ENCODE peak calls at places on chromosomes 3 and 15, in seven cellular contexts. One of them, this sample, is unnamed.

GRCh38 chr3:169812124-169812843 is 386 bp upstream of the LRRIQ4 start:
- DNase-seq in GM23338: peak
- DNase-seq in psoas muscle: peak
- DNase-seq in neural progenitor cell: peak
- DNase-seq in IMR-90: peak
- DNase-seq in stomach: peak
- DNase-seq in dorsolateral prefrontal cortex: peak
- DNase-seq in this sample: peak

GRCh38 chr3:34856577-34856976 is 782.7 kb upstream of the ARPP21 start:
- DNase-seq in neural progenitor cell: no peak
- DNase-seq in GM23338: no peak
- DNase-seq in IMR-90: no peak
- DNase-seq in dorsolateral prefrontal cortex: no peak
- DNase-seq in psoas muscle: no peak
- DNase-seq in stomach: no peak
- DNase-seq in this sample: no peak

GRCh38 chr3:41356775-41357174 is 157.5 kb downstream of the CTNNB1 start:
- DNase-seq in dorsolateral prefrontal cortex: no peak
- DNase-seq in neural progenitor cell: no peak
- DNase-seq in stomach: no peak
- DNase-seq in IMR-90: no peak
- DNase-seq in GM23338: no peak
- DNase-seq in psoas muscle: no peak
- DNase-seq in this sample: no peak

GRCh38 chr3:146561879-146562278 is 17.5 kb upstream of the PLSCR1 start:
- DNase-seq in GM23338: no peak
- DNase-seq in IMR-90: no peak
- DNase-seq in psoas muscle: no peak
- DNase-seq in dorsolateral prefrontal cortex: no peak
- DNase-seq in stomach: no peak
- DNase-seq in neural progenitor cell: no peak
- DNase-seq in this sample: no peak

GRCh38 chr3:170487091-170487490 is 68.4 kb downstream of the CLDN11 start:
- DNase-seq in GM23338: no peak
- DNase-seq in IMR-90: no peak
- DNase-seq in psoas muscle: no peak
- DNase-seq in dorsolateral prefrontal cortex: no peak
- DNase-seq in neural progenitor cell: no peak
- DNase-seq in stomach: no peak
- DNase-seq in this sample: no peak

GRCh38 chr3:197746801-197747237 is 2.9 kb upstream of the FYTTD1 start:
- DNase-seq in psoas muscle: no peak
- DNase-seq in GM23338: peak
- DNase-seq in dorsolateral prefrontal cortex: no peak
- DNase-seq in neural progenitor cell: no peak
- DNase-seq in stomach: no peak
- DNase-seq in IMR-90: no peak
- DNase-seq in this sample: no peak

GRCh38 chr3:136543385-136543784 is 208.8 kb downstream of the STAG1 start:
- DNase-seq in neural progenitor cell: no peak
- DNase-seq in psoas muscle: no peak
- DNase-seq in dorsolateral prefrontal cortex: no peak
- DNase-seq in stomach: no peak
- DNase-seq in IMR-90: peak
- DNase-seq in GM23338: no peak
- DNase-seq in this sample: no peak

GRCh38 chr3:110069641-110070538 is 732.5 kb upstream of the DPPA4 start:
- DNase-seq in IMR-90: peak
- DNase-seq in neural progenitor cell: no peak
- DNase-seq in GM23338: no peak
- DNase-seq in stomach: no peak
- DNase-seq in dorsolateral prefrontal cortex: no peak
- DNase-seq in psoas muscle: no peak
- DNase-seq in this sample: no peak

GRCh38 chr3:43968465-43968864 is 273.2 kb upstream of the TOPAZ1 start:
- DNase-seq in neural progenitor cell: no peak
- DNase-seq in stomach: no peak
- DNase-seq in psoas muscle: no peak
- DNase-seq in GM23338: peak
- DNase-seq in IMR-90: no peak
- DNase-seq in dorsolateral prefrontal cortex: no peak
- DNase-seq in this sample: no peak

GRCh38 chr3:143644370-143645089 is 203.7 kb downstream of the SLC9A9 start:
- DNase-seq in dorsolateral prefrontal cortex: peak
- DNase-seq in neural progenitor cell: peak
- DNase-seq in IMR-90: peak
- DNase-seq in GM23338: peak
- DNase-seq in psoas muscle: no peak
- DNase-seq in stomach: peak
- DNase-seq in this sample: no peak

GRCh38 chr3:72214065-72215048 is 429.4 kb upstream of the PROK2 start:
- DNase-seq in GM23338: no peak
- DNase-seq in psoas muscle: no peak
- DNase-seq in neural progenitor cell: no peak
- DNase-seq in IMR-90: no peak
- DNase-seq in stomach: no peak
- DNase-seq in dorsolateral prefrontal cortex: no peak
- DNase-seq in this sample: no peak

GRCh38 chr3:42505203-42505848 is 2.9 kb downstream of the VIPR1 start:
- DNase-seq in psoas muscle: no peak
- DNase-seq in neural progenitor cell: no peak
- DNase-seq in dorsolateral prefrontal cortex: no peak
- DNase-seq in IMR-90: no peak
- DNase-seq in stomach: peak
- DNase-seq in GM23338: no peak
- DNase-seq in this sample: peak

GRCh38 chr15:47959617-47960398 is 161.0 kb upstream of the SLC24A5 start:
- DNase-seq in IMR-90: no peak
- DNase-seq in neural progenitor cell: no peak
- DNase-seq in psoas muscle: no peak
- DNase-seq in GM23338: no peak
- DNase-seq in stomach: no peak
- DNase-seq in dorsolateral prefrontal cortex: no peak
- DNase-seq in this sample: no peak

GRCh38 chr15:40290540-40291087 is 7.8 kb upstream of the ANKRD63 start:
- DNase-seq in neural progenitor cell: no peak
- DNase-seq in IMR-90: no peak
- DNase-seq in dorsolateral prefrontal cortex: no peak
- DNase-seq in stomach: no peak
- DNase-seq in psoas muscle: no peak
- DNase-seq in GM23338: peak
- DNase-seq in this sample: no peak

GRCh38 chr3:29686889-29687592 is 406.2 kb downstream of the RBMS3 start:
- DNase-seq in psoas muscle: no peak
- DNase-seq in dorsolateral prefrontal cortex: no peak
- DNase-seq in GM23338: no peak
- DNase-seq in neural progenitor cell: no peak
- DNase-seq in IMR-90: peak
- DNase-seq in stomach: no peak
- DNase-seq in this sample: no peak

GRCh38 chr3:194150252-194150934 is 14.4 kb downstream of the HES1 start:
- DNase-seq in psoas muscle: no peak
- DNase-seq in neural progenitor cell: no peak
- DNase-seq in stomach: no peak
- DNase-seq in dorsolateral prefrontal cortex: no peak
- DNase-seq in IMR-90: no peak
- DNase-seq in GM23338: no peak
- DNase-seq in this sample: no peak

GRCh38 chr3:47250309-47251060 is 32.1 kb downstream of the KIF9 start:
- DNase-seq in neural progenitor cell: peak
- DNase-seq in GM23338: peak
- DNase-seq in dorsolateral prefrontal cortex: peak
- DNase-seq in psoas muscle: peak
- DNase-seq in IMR-90: peak
- DNase-seq in stomach: peak
- DNase-seq in this sample: no peak

GRCh38 chr3:172161390-172161789 is 122.0 kb downstream of the FNDC3B start:
- DNase-seq in stomach: no peak
- DNase-seq in psoas muscle: no peak
- DNase-seq in neural progenitor cell: no peak
- DNase-seq in GM23338: no peak
- DNase-seq in IMR-90: no peak
- DNase-seq in dorsolateral prefrontal cortex: no peak
- DNase-seq in this sample: no peak

GRCh38 chr15:101318810-101319200 is 23.8 kb upstream of the SNRPA1 start:
- DNase-seq in stomach: no peak
- DNase-seq in neural progenitor cell: peak
- DNase-seq in psoas muscle: no peak
- DNase-seq in GM23338: peak
- DNase-seq in dorsolateral prefrontal cortex: no peak
- DNase-seq in IMR-90: no peak
- DNase-seq in this sample: no peak

GRCh38 chr3:134214239-134214638 is 36.4 kb downstream of the RYK start:
- DNase-seq in dorsolateral prefrontal cortex: no peak
- DNase-seq in neural progenitor cell: no peak
- DNase-seq in psoas muscle: no peak
- DNase-seq in GM23338: no peak
- DNase-seq in IMR-90: no peak
- DNase-seq in stomach: no peak
- DNase-seq in this sample: no peak

GRCh38 chr3:128366652-128367051 is 100.0 kb downstream of the DNAJB8 start:
- DNase-seq in dorsolateral prefrontal cortex: no peak
- DNase-seq in psoas muscle: no peak
- DNase-seq in GM23338: no peak
- DNase-seq in IMR-90: no peak
- DNase-seq in stomach: no peak
- DNase-seq in neural progenitor cell: no peak
- DNase-seq in this sample: no peak

GRCh38 chr3:195865752-195866151 is 42.6 kb downstream of the TNK2 start:
- DNase-seq in GM23338: no peak
- DNase-seq in dorsolateral prefrontal cortex: no peak
- DNase-seq in IMR-90: no peak
- DNase-seq in psoas muscle: no peak
- DNase-seq in neural progenitor cell: no peak
- DNase-seq in stomach: no peak
- DNase-seq in this sample: no peak

GRCh38 chr15:27137127-27137526 is 166.1 kb downstream of the GABRG3 start:
- DNase-seq in psoas muscle: no peak
- DNase-seq in IMR-90: no peak
- DNase-seq in dorsolateral prefrontal cortex: no peak
- DNase-seq in GM23338: no peak
- DNase-seq in stomach: no peak
- DNase-seq in neural progenitor cell: no peak
- DNase-seq in this sample: no peak

GRCh38 chr3:126865736-126866135 is 117.2 kb upstream of the PLXNA1 start:
- DNase-seq in IMR-90: no peak
- DNase-seq in stomach: no peak
- DNase-seq in GM23338: no peak
- DNase-seq in neural progenitor cell: no peak
- DNase-seq in dorsolateral prefrontal cortex: no peak
- DNase-seq in psoas muscle: no peak
- DNase-seq in this sample: no peak

GRCh38 chr3:33716227-33716626 is 1.8 kb downstream of the CLASP2 start:
- DNase-seq in IMR-90: no peak
- DNase-seq in dorsolateral prefrontal cortex: no peak
- DNase-seq in GM23338: no peak
- DNase-seq in stomach: no peak
- DNase-seq in psoas muscle: no peak
- DNase-seq in neural progenitor cell: no peak
- DNase-seq in this sample: no peak

GRCh38 chr3:152346740-152347139 is 78.0 kb downstream of the MBNL1 start:
- DNase-seq in IMR-90: no peak
- DNase-seq in psoas muscle: no peak
- DNase-seq in GM23338: no peak
- DNase-seq in neural progenitor cell: no peak
- DNase-seq in dorsolateral prefrontal cortex: no peak
- DNase-seq in stomach: no peak
- DNase-seq in this sample: no peak
- H3K27ac ChIP-seq in IMR-90: no peak
- H3K27ac ChIP-seq in psoas muscle: peak
- H3K27ac ChIP-seq in GM23338: no peak
- H3K27ac ChIP-seq in neural progenitor cell: no peak
- H3K27ac ChIP-seq in dorsolateral prefrontal cortex: no peak
- H3K27ac ChIP-seq in stomach: no peak
- H3K27ac ChIP-seq in this sample: no peak

GRCh38 chr3:49929333-49930240 is at the start of gene MON1A:
- DNase-seq in dorsolateral prefrontal cortex: peak
- DNase-seq in IMR-90: peak
- DNase-seq in stomach: peak
- DNase-seq in GM23338: peak
- DNase-seq in neural progenitor cell: peak
- DNase-seq in psoas muscle: peak
- DNase-seq in this sample: peak
- TF ChIP-seq CTCF in dorsolateral prefrontal cortex: peak
- TF ChIP-seq CTCF in IMR-90: peak
- TF ChIP-seq CTCF in stomach: peak
- TF ChIP-seq CTCF in GM23338: peak
- TF ChIP-seq CTCF in neural progenitor cell: peak
- TF ChIP-seq CTCF in psoas muscle: peak
- TF ChIP-seq CTCF in this sample: no peak

DNA sequence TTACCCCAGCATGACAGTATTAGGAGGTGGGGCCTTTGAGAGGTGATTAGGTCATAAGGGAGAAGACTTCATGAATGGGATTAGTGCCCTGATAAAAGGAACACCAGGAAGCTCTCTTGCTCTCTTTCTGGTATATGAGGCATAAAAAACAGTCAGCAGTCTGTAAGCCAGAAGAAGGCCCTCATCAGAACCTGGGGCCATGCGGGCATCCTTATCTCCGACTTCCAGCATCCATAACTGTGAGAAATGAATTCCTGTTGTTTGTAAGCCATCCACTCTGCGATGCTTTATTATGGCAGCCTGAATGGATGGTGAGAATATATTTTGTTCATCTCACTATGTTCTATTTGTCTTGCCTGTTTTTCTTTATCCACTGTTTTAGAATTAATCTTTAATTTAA is 17.7 kb upstream of the MOBP start:
- DNase-seq in GM23338: no peak
- DNase-seq in dorsolateral prefrontal cortex: no peak
- DNase-seq in stomach: no peak
- DNase-seq in psoas muscle: no peak
- DNase-seq in IMR-90: no peak
- DNase-seq in neural progenitor cell: no peak
- DNase-seq in this sample: no peak
- H3K4me3 ChIP-seq in GM23338: no peak
- H3K4me3 ChIP-seq in dorsolateral prefrontal cortex: no peak
- H3K4me3 ChIP-seq in stomach: no peak
- H3K4me3 ChIP-seq in psoas muscle: no peak
- H3K4me3 ChIP-seq in IMR-90: no peak
- H3K4me3 ChIP-seq in neural progenitor cell: no peak
- H3K4me3 ChIP-seq in this sample: no peak

GRCh38 chr15:79740581-79740980 is 156.2 kb downstream of the MTHFS start:
- DNase-seq in IMR-90: no peak
- DNase-seq in psoas muscle: no peak
- DNase-seq in dorsolateral prefrontal cortex: no peak
- DNase-seq in GM23338: no peak
- DNase-seq in stomach: no peak
- DNase-seq in neural progenitor cell: no peak
- DNase-seq in this sample: no peak

GRCh38 chr15:79738198-79738597 is 158.6 kb downstream of the MTHFS start:
- DNase-seq in stomach: no peak
- DNase-seq in GM23338: no peak
- DNase-seq in IMR-90: no peak
- DNase-seq in neural progenitor cell: no peak
- DNase-seq in dorsolateral prefrontal cortex: no peak
- DNase-seq in psoas muscle: no peak
- DNase-seq in this sample: no peak

DNA sequence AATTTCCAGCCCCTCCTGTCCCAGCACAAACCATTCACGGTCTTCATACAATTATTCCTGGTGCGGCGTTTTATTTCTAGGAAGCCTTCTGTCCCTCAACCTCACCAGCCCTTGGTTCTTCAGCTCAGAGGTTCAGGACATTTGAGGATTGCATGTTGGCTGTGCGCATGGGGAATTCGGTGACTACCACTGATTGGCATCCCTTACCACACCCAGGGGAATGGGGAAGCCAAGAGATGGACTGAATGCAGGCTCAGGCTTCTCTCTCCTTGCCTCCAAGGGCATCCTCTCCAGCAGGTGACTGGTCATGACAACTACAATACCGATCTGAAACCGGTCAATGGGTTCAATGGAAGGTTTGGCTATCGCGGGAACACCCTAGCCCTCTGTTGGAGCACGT is 153.8 kb downstream of the MTHFS start:
- DNase-seq in GM23338: no peak
- DNase-seq in IMR-90: no peak
- DNase-seq in stomach: no peak
- DNase-seq in dorsolateral prefrontal cortex: no peak
- DNase-seq in psoas muscle: no peak
- DNase-seq in neural progenitor cell: no peak
- DNase-seq in this sample: no peak
- H3K27ac ChIP-seq in GM23338: no peak
- H3K27ac ChIP-seq in IMR-90: no peak
- H3K27ac ChIP-seq in stomach: no peak
- H3K27ac ChIP-seq in dorsolateral prefrontal cortex: no peak
- H3K27ac ChIP-seq in psoas muscle: no peak
- H3K27ac ChIP-seq in neural progenitor cell: no peak
- H3K27ac ChIP-seq in this sample: no peak